ENCODE peak calls at places on chromosomes 5 and 9, in six cellular contexts. Y is neuronal stem cell, C is H1, I is mesenchymal stem cell, Z is H9, X is trophoblast cell. U is an unnamed sample.

GRCh38 chr9:95822583-95823431 is 52.7 kb upstream of the ERCC6L2 start:
- DNase-seq in C (no peak), Y (no peak), X (peak), Z (no peak), I (peak), U (peak)

GRCh38 chr5:10563940-10564837 is at the start of gene ANKRD33B:
- DNase-seq in X (peak), I (peak), Y (peak), Z (peak), C (no peak), U (peak)

GRCh38 chr9:8799231-8800014 is 999.8 kb upstream of the DMAC1 start:
- DNase-seq in C (no peak), X (no peak), Y (no peak), I (no peak), Z (no peak), U (no peak)

GRCh38 chr9:136644593-136645342 is 17.9 kb upstream of the EGFL7 start:
- DNase-seq in I (peak), X (peak), C (peak), Y (peak), Z (peak), U (peak)

GRCh38 chr9:129281506-129282145 is 103.6 kb upstream of the IER5L start:
- DNase-seq in C (no peak), I (no peak), Y (no peak), Z (no peak), X (no peak), U (no peak)

GRCh38 chr5:77168187-77168883 is 42.1 kb upstream of the PDE8B start:
- DNase-seq in Y (no peak), X (no peak), Z (no peak), C (no peak), I (no peak), U (peak)

GRCh38 chr9:114156658-114157421 is 1.5 kb downstream of the COL27A1 start:
- DNase-seq in Z (peak), X (peak), C (peak), I (peak), Y (no peak), U (peak)

GRCh38 chr9:1238407-1238806 is 188.2 kb downstream of the DMRT2 start:
- DNase-seq in C (no peak), X (no peak), Y (no peak), Z (no peak), I (no peak), U (no peak)

GRCh38 chr5:17346811-17347210 is 129.4 kb downstream of the BASP1 start:
- DNase-seq in I (no peak), X (peak), C (no peak), Z (no peak), Y (no peak), U (peak)

GRCh38 chr5:65721050-65721774 is 697 bp downstream of the SGTB start:
- DNase-seq in I (peak), X (peak), Y (peak), C (no peak), Z (peak), U (peak)

GRCh38 chr9:14251146-14252071 is 62.5 kb downstream of the NFIB start:
- DNase-seq in X (peak), Z (no peak), Y (no peak), I (peak), C (no peak), U (peak)

GRCh38 chr5:67246546-67246945 is 49.9 kb upstream of the CD180 start:
- DNase-seq in X (no peak), Y (no peak), Z (no peak), I (no peak), C (no peak), U (no peak)

GRCh38 chr5:35853652-35854051 is 3.0 kb upstream of the IL7R start:
- DNase-seq in Y (no peak), C (no peak), X (peak), Z (no peak), I (no peak), U (no peak)

GRCh38 chr5:151174612-151175101 is 17.1 kb upstream of the ANXA6 start:
- DNase-seq in Y (no peak), I (no peak), C (no peak), X (peak), Z (peak), U (no peak)

GRCh38 chr5:126938461-126938860 is 91.9 kb downstream of the MARCHF3 start:
- DNase-seq in C (no peak), Z (no peak), X (peak), Y (no peak), I (peak), U (peak)

GRCh38 chr5:160423025-160423554 is 1.4 kb downstream of the PTTG1 start:
- DNase-seq in Z (no peak), Y (no peak), I (no peak), C (no peak), X (no peak), U (no peak)

GRCh38 chr9:80382523-80382922 is 810.8 kb downstream of the TLE4 start:
- DNase-seq in Y (no peak), C (no peak), Z (no peak), I (no peak), X (no peak), U (peak)

GRCh38 chr5:54673523-54674225 is 156.1 kb downstream of the SNX18 start:
- DNase-seq in Y (no peak), I (peak), Z (no peak), X (no peak), C (no peak), U (peak)

GRCh38 chr9:98248737-98249474 is 6.5 kb downstream of the TBC1D2 start:
- DNase-seq in I (peak), Y (no peak), C (no peak), X (peak), Z (no peak), U (peak)

GRCh38 chr9:111870774-111871542 is 25.7 kb upstream of the UGCG start:
- DNase-seq in X (no peak), I (no peak), C (no peak), Z (no peak), Y (no peak), U (no peak)

GRCh38 chr5:5414999-5415398 is 7.5 kb upstream of the ICE1 start:
- DNase-seq in X (no peak), Y (no peak), Z (no peak), I (no peak), C (no peak), U (no peak)

GRCh38 chr5:134273642-134274361 is 47.9 kb upstream of the PPP2CA start:
- DNase-seq in Z (no peak), X (peak), Y (no peak), C (no peak), I (no peak), U (no peak)

GRCh38 chr5:172793577-172794488 is 22.8 kb upstream of the DUSP1 start:
- DNase-seq in X (peak), Y (no peak), C (no peak), Z (no peak), I (peak), U (peak)

GRCh38 chr5:140327589-140327988 is 18.8 kb downstream of the HBEGF start:
- DNase-seq in C (no peak), X (no peak), Z (no peak), I (peak), Y (peak), U (peak)

GRCh38 chr9:130917171-130917960 is 20.8 kb upstream of the QRFP start:
- DNase-seq in Y (no peak), X (no peak), C (no peak), I (no peak), Z (no peak), U (no peak)

GRCh38 chr9:134377976-134378375 is 51.7 kb downstream of the RXRA start:
- DNase-seq in Z (no peak), X (peak), C (no peak), I (no peak), Y (no peak), U (no peak)

GRCh38 chr5:115949096-115949495 is 13.2 kb upstream of the LVRN start:
- DNase-seq in C (no peak), I (peak), Y (no peak), Z (no peak), X (peak), U (peak)

GRCh38 chr5:80288177-80288576 is 31.6 kb upstream of the SPZ1 start:
- DNase-seq in X (no peak), C (no peak), Z (no peak), I (no peak), Y (no peak), U (no peak)

GRCh38 chr5:13412040-13412595 is 532.4 kb downstream of the DNAH5 start:
- DNase-seq in Z (no peak), C (no peak), Y (no peak), X (no peak), I (no peak), U (no peak)
- H3K14ac ChIP-seq in Z (no peak), C (no peak), Y (no peak), X (no peak), I (no peak), U (no peak)

DNA sequence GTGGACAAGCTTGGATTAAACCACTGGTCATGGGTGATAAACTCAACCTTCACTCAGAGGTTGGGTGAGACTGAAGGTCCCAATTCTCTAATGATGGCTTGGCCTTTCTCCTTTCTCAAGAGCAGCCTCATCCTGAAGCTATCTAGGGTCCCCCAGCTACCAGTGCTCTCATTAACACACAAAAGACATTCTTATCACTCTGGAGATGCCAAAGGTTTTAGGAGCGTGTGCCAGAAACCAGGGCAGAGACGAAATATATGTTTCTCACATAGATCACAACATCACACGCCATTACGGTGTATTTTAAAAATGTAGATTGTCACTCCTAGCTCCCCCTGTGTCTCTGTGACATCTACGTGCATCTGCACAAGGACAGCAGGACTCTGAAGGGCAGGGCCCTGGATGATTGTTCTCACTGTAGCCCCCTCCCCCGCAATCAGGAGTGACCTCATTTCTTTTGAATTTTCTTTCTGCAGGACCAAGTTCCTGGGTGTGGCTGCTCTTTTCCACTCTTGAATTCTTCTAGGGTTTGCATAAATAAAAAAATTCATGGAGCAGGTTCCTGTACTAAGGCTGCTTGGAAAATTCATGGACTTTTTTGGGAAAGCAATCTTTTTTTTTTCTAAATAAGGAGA is 311.3 kb downstream of the GADD45G start:
- DNase-seq in C (no peak), Y (no peak), Z (no peak), I (no peak), X (no peak), U (no peak)
- H3K14ac ChIP-seq in C (no peak), Y (no peak), Z (no peak), I (no peak), X (peak), U (no peak)

GRCh38 chr5:171432076-171432475 is 12.6 kb downstream of the FGF18 start:
- DNase-seq in C (no peak), I (no peak), Z (no peak), X (no peak), Y (no peak), U (no peak)
- H3K14ac ChIP-seq in C (no peak), I (no peak), Z (no peak), X (no peak), Y (no peak), U (no peak)

GRCh38 chr5:39713224-39713911 is 288.6 kb upstream of the DAB2 start:
- DNase-seq in Z (no peak), X (no peak), C (no peak), I (peak), Y (no peak), U (peak)

GRCh38 chr5:39716532-39716971 is 291.8 kb upstream of the DAB2 start:
- DNase-seq in Y (peak), Z (peak), C (peak), I (peak), X (peak), U (peak)

GRCh38 chr5:39712316-39713223 is 287.8 kb upstream of the DAB2 start:
- DNase-seq in I (no peak), X (no peak), Z (no peak), Y (no peak), C (no peak), U (no peak)

GRCh38 chr5:39717186-39717897 is 292.6 kb upstream of the DAB2 start:
- DNase-seq in I (peak), X (no peak), C (no peak), Y (no peak), Z (no peak), U (peak)

GRCh38 chr5:39714036-39714698 is 289.4 kb upstream of the DAB2 start:
- DNase-seq in Y (peak), C (no peak), Z (peak), I (peak), X (peak), U (peak)
- H3K14ac ChIP-seq in Y (no peak), C (no peak), Z (no peak), I (no peak), X (no peak), U (no peak)

GRCh38 chr5:147051193-147051592 is 172.6 kb upstream of the PPP2R2B start:
- DNase-seq in Z (no peak), Y (no peak), X (no peak), C (no peak), I (peak), U (no peak)
- H3K14ac ChIP-seq in Z (no peak), Y (no peak), X (no peak), C (no peak), I (no peak), U (no peak)

GRCh38 chr9:23754551-23754950 is 71.5 kb downstream of the ELAVL2 start:
- DNase-seq in Z (no peak), X (no peak), C (no peak), Y (no peak), I (no peak), U (no peak)
- H3K14ac ChIP-seq in Z (no peak), X (no peak), C (no peak), Y (no peak), I (no peak), U (no peak)

U was measured in IMR-90.